ENCODE peak calls at places on chromosomes 7 and 10, in seven cellular contexts. J, Z, P, Y, H, K and B are unnamed samples.
A peak's percentile ranks its signal among the peaks of the same experiment; 100 is the strongest.

GRCh38 chr7:111363099-111363498 is 199.2 kb downstream of the IMMP2L start:
- DNase-seq in J (no peak), Z (no peak), P (no peak), Y (no peak), H (no peak), K (no peak), B (no peak)

GRCh38 chr10:128898133-128898915 is 568.7 kb upstream of the MGMT start:
- DNase-seq in J (no peak), Z (no peak), P (no peak), Y (no peak), H (no peak), K (no peak), B (no peak)

GRCh38 chr10:88386204-88386877 is 196.8 kb downstream of the RNLS start:
- DNase-seq in J (no peak), Z (peak; percentile 18), P (no peak), Y (no peak), H (peak; percentile 53), K (peak; percentile 85), B (no peak)

GRCh38 chr10:91909178-91909677 is at the start of gene FGFBP3:
- DNase-seq in J (peak; percentile 76), Z (peak; percentile 72), P (peak; percentile 40), Y (peak; percentile 61), H (peak; percentile 34), K (no peak), B (no peak)

GRCh38 chr10:126842836-126843235 is 62.4 kb upstream of the DOCK1 start:
- DNase-seq in J (no peak), Z (no peak), P (no peak), Y (no peak), H (no peak), K (no peak), B (no peak)

GRCh38 chr10:24556746-24557742 is 166.6 kb downstream of the ARHGAP21 start:
- DNase-seq in J (peak; percentile 77), Z (peak; percentile 47), P (peak; percentile 66), Y (no peak), H (peak; percentile 43), K (no peak), B (peak; percentile 86)

GRCh38 chr7:136009488-136010079 is 32.4 kb upstream of the MTPN start:
- DNase-seq in J (peak; percentile 79), Z (peak; percentile 55), P (peak; percentile 22), Y (no peak), H (peak; percentile 16), K (no peak), B (no peak)

GRCh38 chr10:127922675-127923366 is 15.9 kb downstream of the PTPRE start:
- DNase-seq in J (no peak), Z (peak; percentile 54), P (peak; percentile 83), Y (no peak), H (peak; percentile 9), K (no peak), B (no peak)

GRCh38 chr10:32932330-32932729 is 25.7 kb downstream of the ITGB1 start:
- DNase-seq in J (no peak), Z (no peak), P (no peak), Y (no peak), H (no peak), K (no peak), B (no peak)
- TF ChIP-seq JUND in J (no peak), Z (no peak), P (no peak), Y (no peak), H (no peak), K (no peak), B (no peak)

GRCh38 chr7:6273917-6274630 is 1.6 kb upstream of the CYTH3 start:
- DNase-seq in J (no peak), Z (no peak), P (no peak), Y (no peak), H (no peak), K (no peak), B (no peak)
- TF ChIP-seq JUND in J (no peak), Z (no peak), P (no peak), Y (no peak), H (no peak), K (no peak), B (no peak)

GRCh38 chr10:132926070-132926469 is 16.3 kb downstream of the CFAP46 start:
- DNase-seq in J (no peak), Z (peak; percentile 21), P (no peak), Y (no peak), H (no peak), K (no peak), B (no peak)
- TF ChIP-seq JUND in J (no peak), Z (no peak), P (no peak), Y (no peak), H (no peak), K (no peak), B (no peak)

GRCh38 chr7:30752979-30753378 is 1.0 kb downstream of the INMT start:
- DNase-seq in J (peak; percentile 45), Z (no peak), P (no peak), Y (no peak), H (no peak), K (no peak), B (no peak)

GRCh38 chr7:30754315-30754877 is 2.5 kb downstream of the INMT start:
- DNase-seq in J (no peak), Z (no peak), P (no peak), Y (no peak), H (no peak), K (no peak), B (no peak)

GRCh38 chr7:30757343-30757695 is 5.4 kb downstream of the INMT start:
- DNase-seq in J (no peak), Z (no peak), P (no peak), Y (no peak), H (no peak), K (no peak), B (no peak)

GRCh38 chr7:30752484-30752883 is 549 bp downstream of the INMT start:
- DNase-seq in J (no peak), Z (no peak), P (no peak), Y (no peak), H (no peak), K (no peak), B (no peak)

GRCh38 chr7:30755384-30756154 is 3.6 kb downstream of the INMT start:
- DNase-seq in J (no peak), Z (peak; percentile 92), P (no peak), Y (no peak), H (no peak), K (no peak), B (no peak)
- TF ChIP-seq JUND in J (no peak), Z (no peak), P (no peak), Y (no peak), H (no peak), K (no peak), B (no peak)

GRCh38 chr10:63718006-63718405 is 196.8 kb downstream of the REEP3 start:
- DNase-seq in J (no peak), Z (no peak), P (no peak), Y (no peak), H (no peak), K (no peak), B (no peak)

GRCh38 chr10:63720072-63720537 is 198.9 kb downstream of the REEP3 start:
- DNase-seq in J (peak; percentile 66), Z (peak; percentile 27), P (peak; percentile 62), Y (peak; percentile 71), H (peak; percentile 48), K (peak; percentile 25), B (peak; percentile 78)

GRCh38 chr10:63719174-63719856 is 198.1 kb downstream of the REEP3 start:
- DNase-seq in J (no peak), Z (no peak), P (no peak), Y (no peak), H (peak; percentile 27), K (no peak), B (no peak)

GRCh38 chr10:63717089-63717715 is 196.0 kb downstream of the REEP3 start:
- DNase-seq in J (no peak), Z (no peak), P (no peak), Y (no peak), H (no peak), K (no peak), B (no peak)

DNA sequence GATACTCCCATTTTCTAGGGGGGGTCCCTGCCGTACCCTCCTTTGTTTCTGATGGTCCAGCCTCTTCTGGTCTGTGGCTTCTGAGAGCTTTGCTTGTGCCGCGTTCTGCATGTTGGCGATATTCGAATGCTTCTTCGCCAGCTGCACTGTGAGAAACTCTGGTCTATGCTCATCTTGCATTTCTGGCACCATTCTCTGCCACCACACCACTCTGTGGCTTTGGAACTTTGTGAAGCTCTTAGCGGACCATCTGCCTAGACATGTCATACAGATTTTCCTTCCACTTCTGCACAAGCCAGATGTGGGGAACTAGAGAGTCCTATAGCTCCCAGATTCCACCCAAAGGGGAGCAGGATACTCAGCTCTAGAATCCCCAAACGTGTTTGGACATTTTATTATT is 197.3 kb downstream of the REEP3 start:
- DNase-seq in J (no peak), Z (no peak), P (no peak), Y (no peak), H (no peak), K (no peak), B (no peak)
- TF ChIP-seq JUND in J (no peak), Z (no peak), P (no peak), Y (no peak), H (no peak), K (no peak), B (no peak)

DNA sequence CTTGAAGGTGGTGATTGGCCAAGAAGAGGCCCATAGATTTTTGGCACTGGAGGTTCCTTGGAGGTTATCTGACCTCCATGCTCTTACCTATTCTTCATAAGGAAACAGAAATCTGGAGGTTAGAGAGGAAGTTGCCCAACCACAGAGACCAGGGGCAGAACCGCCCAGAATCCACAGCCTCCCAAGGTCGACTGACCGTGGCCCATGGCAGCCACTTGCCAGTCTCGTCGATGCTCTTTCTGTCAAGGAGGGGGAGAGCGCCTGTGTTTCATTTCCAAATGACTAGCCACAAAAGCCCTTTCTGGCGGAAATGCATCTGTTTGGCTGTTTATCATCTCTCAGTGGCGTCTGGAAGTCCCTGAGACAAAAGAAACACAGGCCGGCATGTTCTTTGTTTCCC is 2.8 kb downstream of the RAMP3 start:
- DNase-seq in J (no peak), Z (peak; percentile 66), P (no peak), Y (no peak), H (no peak), K (peak; percentile 9), B (no peak)
- TF ChIP-seq JUND in J (no peak), Z (no peak), P (no peak), Y (no peak), H (no peak), K (no peak), B (no peak)

DNA sequence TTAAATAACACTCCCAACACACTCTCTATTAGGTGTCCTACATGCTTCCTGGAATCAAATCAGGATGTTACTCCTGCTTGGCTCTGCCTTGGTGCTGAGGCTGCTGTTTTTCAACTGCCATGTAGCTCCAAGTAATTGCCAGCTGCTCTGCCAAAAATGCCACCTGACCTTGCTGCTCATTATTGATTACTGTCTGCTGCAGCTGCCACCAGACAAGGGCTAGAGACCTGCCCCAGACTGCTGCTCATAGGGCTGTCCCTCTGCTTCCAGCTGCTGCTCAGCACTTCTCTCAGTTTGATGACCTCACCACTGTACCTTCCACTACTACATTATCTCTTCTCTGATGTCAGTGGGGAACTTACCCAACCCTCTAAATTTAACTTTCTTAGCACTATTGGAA is 102.5 kb downstream of the PCLO start:
- DNase-seq in J (no peak), Z (peak; percentile 9), P (no peak), Y (no peak), H (no peak), K (no peak), B (no peak)
- TF ChIP-seq JUND in J (no peak), Z (no peak), P (no peak), Y (no peak), H (no peak), K (no peak), B (no peak)